ENCODE peak calls at places on chromosomes 12 and 14, in six cellular contexts. S is kidney epithelial cell, R is AG04449, J is prostate gland, X is GM06990, T is cardiac fibroblast. O is an unnamed sample.

GRCh38 chr14:92653162-92653651 is 95.2 kb downstream of the LGMN start:
- DNase-seq in X (no peak), R (no peak), T (no peak), S (no peak), J (no peak), O (no peak)

GRCh38 chr12:45232146-45232731 is 16.3 kb downstream of the ANO6 start:
- DNase-seq in X (no peak), S (no peak), J (no peak), R (no peak), T (peak; percentile 6), O (no peak)

GRCh38 chr14:105861985-105862465 is 335.6 kb downstream of the TMEM121 start:
- DNase-seq in J (no peak), T (no peak), S (no peak), R (no peak), X (peak; percentile 81), O (no peak)

GRCh38 chr12:51846911-51847829 is 1.3 kb downstream of the FIGNL2 start:
- DNase-seq in X (no peak), S (no peak), J (peak; percentile 34), T (no peak), R (no peak), O (no peak)

GRCh38 chr12:31850268-31850667 is 108.9 kb upstream of the RESF1 start:
- DNase-seq in J (no peak), R (no peak), X (no peak), S (no peak), T (no peak), O (no peak)

GRCh38 chr14:25090716-25091454 is 40.9 kb upstream of the STXBP6 start:
- DNase-seq in X (no peak), J (peak; percentile 71), R (no peak), T (peak; percentile 58), S (peak; percentile 57), O (peak; percentile 25)

GRCh38 chr12:1803736-1804135 is 16.6 kb upstream of the LRTM2 start:
- DNase-seq in S (no peak), R (no peak), X (no peak), T (no peak), J (no peak), O (no peak)

GRCh38 chr14:94601961-94602391 is 10.2 kb upstream of the SERPINA3 start:
- DNase-seq in R (peak; percentile 62), S (no peak), T (peak; percentile 95), X (no peak), J (peak; percentile 71), O (peak; percentile 37)

GRCh38 chr12:26226119-26226518 is 30.7 kb downstream of the SSPN start:
- DNase-seq in J (no peak), T (no peak), R (no peak), S (no peak), X (no peak), O (no peak)

GRCh38 chr12:28700161-28700560 is 448.9 kb upstream of the FAR2 start:
- DNase-seq in T (no peak), S (no peak), X (no peak), J (no peak), R (no peak), O (no peak)

GRCh38 chr12:94873368-94874085 is 130.0 kb downstream of the NDUFA12 start:
- DNase-seq in J (peak; percentile 35), X (peak; percentile 86), T (no peak), R (no peak), S (no peak), O (no peak)

GRCh38 chr12:122982494-122982850 is 2.0 kb downstream of the ARL6IP4 start:
- DNase-seq in R (no peak), T (no peak), J (no peak), S (no peak), X (no peak), O (no peak)
- H3K4me3 ChIP-seq in R (peak overlapping the region; percentile 87), T (peak overlapping the region; percentile 86), J (no peak overlapping the region), S (no peak overlapping the region), X (peak overlapping the region; percentile 79), O (no peak overlapping the region)

GRCh38 chr12:50060120-50060468 is 2.7 kb downstream of the ASIC1 start:
- DNase-seq in J (no peak), T (no peak), X (no peak), R (no peak), S (no peak), O (no peak)

GRCh38 chr12:50061946-50062725 is 4.7 kb downstream of the ASIC1 start:
- DNase-seq in X (no peak), T (no peak), J (no peak), R (no peak), S (no peak), O (no peak)

GRCh38 chr12:50065726-50066310 is 8.4 kb downstream of the ASIC1 start:
- DNase-seq in X (no peak), S (no peak), R (no peak), J (no peak), T (no peak), O (no peak)

GRCh38 chr12:50061172-50061571 is 3.8 kb downstream of the ASIC1 start:
- DNase-seq in T (no peak), J (no peak), S (no peak), R (no peak), X (no peak), O (no peak)

GRCh38 chr12:50062733-50063452 is 5.5 kb downstream of the ASIC1 start:
- DNase-seq in T (no peak), S (no peak), R (no peak), X (no peak), J (no peak), O (no peak)
- TF ChIP-seq CTCF in T (no peak), S (no peak), R (no peak), X (no peak), J (no peak), O (no peak)

GRCh38 chr12:6374028-6374780 is 1.2 kb downstream of the SCNN1A start:
- DNase-seq in X (no peak), R (no peak), T (no peak), J (no peak), S (no peak), O (no peak)
- H3K4me3 ChIP-seq in X (no peak overlapping the region), R (no peak overlapping the region), T (no peak overlapping the region), J (peak overlapping the region; percentile 14), S (peak overlapping the region; percentile 45), O (peak overlapping the region; percentile 87)

GRCh38 chr14:22231022-22231421 is 358.0 kb downstream of the DAD1 start:
- DNase-seq in T (no peak), S (no peak), J (no peak), X (no peak), R (no peak), O (no peak)

GRCh38 chr14:22227084-22227483 is 361.9 kb downstream of the DAD1 start:
- DNase-seq in J (no peak), T (no peak), X (no peak), R (no peak), S (no peak), O (no peak)

GRCh38 chr14:22230517-22230916 is 358.5 kb downstream of the DAD1 start:
- DNase-seq in S (no peak), J (no peak), X (no peak), R (no peak), T (no peak), O (no peak)

GRCh38 chr14:22225526-22226133 is 363.4 kb downstream of the DAD1 start:
- DNase-seq in R (peak; percentile 28), J (no peak), T (peak; percentile 61), S (no peak), X (no peak), O (no peak)

GRCh38 chr14:22226381-22226780 is 362.6 kb downstream of the DAD1 start:
- DNase-seq in T (peak; percentile 44), S (no peak), R (no peak), J (no peak), X (peak; percentile 6), O (no peak)
- TF ChIP-seq CTCF in T (no peak), S (peak; percentile 41), R (peak; percentile 5), J (no peak), X (peak; percentile 40), O (peak; percentile 71)

GRCh38 chr14:55578511-55578910 is 1.5 kb upstream of the KTN1 start:
- DNase-seq in X (no peak), S (no peak), T (no peak), R (no peak), J (no peak), O (no peak)
- H3K4me3 ChIP-seq in X (no peak overlapping the region), S (no peak overlapping the region), T (no peak overlapping the region), R (peak overlapping the region; percentile 86), J (no peak overlapping the region), O (peak overlapping the region; percentile 93)

GRCh38 chr12:128387811-128388422 is 120.9 kb downstream of the TMEM132C start:
- DNase-seq in T (peak; percentile 1), R (no peak), S (no peak), X (peak; percentile 4), J (no peak), O (no peak)
- TF ChIP-seq CTCF in T (peak; percentile 29), R (peak; percentile 2), S (peak; percentile 55), X (peak; percentile 53), J (peak; percentile 37), O (peak; percentile 39)

GRCh38 chr14:91453744-91454143 is 36.1 kb upstream of the CCDC88C start:
- DNase-seq in R (no peak), S (no peak), X (no peak), T (no peak), J (no peak), O (no peak)

GRCh38 chr14:91456283-91456682 is 38.7 kb upstream of the CCDC88C start:
- DNase-seq in X (no peak), R (no peak), S (no peak), J (no peak), T (no peak), O (no peak)

GRCh38 chr14:91458612-91459011 is 41.0 kb upstream of the CCDC88C start:
- DNase-seq in R (no peak), S (no peak), X (no peak), J (no peak), T (no peak), O (no peak)

GRCh38 chr14:91454580-91454979 is 37.0 kb upstream of the CCDC88C start:
- DNase-seq in J (no peak), R (no peak), X (no peak), S (no peak), T (no peak), O (no peak)

DNA sequence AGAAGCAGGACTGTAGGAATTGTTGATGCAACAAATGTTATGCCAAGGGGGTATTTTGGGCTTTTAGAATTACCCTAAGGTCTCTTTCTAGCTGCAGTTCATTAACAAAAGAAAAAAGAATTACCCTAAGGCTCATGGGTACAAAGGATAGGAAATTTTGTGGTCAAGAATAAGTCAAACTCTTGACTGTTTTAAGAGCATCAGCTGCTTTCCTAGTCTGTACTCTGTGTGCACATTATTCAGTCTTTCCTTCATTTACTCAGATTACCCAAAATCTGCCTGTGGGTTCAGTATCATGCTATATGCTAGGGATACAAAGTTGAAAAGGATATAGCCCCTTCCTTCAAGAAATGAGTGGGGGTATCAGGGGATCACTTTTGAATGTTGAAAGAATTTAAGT is 36.5 kb upstream of the CCDC88C start:
- DNase-seq in S (no peak), R (no peak), X (no peak), T (no peak), J (no peak), O (no peak)
- H3K4me3 ChIP-seq in S (no peak overlapping the region), R (no peak overlapping the region), X (no peak overlapping the region), T (no peak overlapping the region), J (no peak overlapping the region), O (no peak overlapping the region)

DNA sequence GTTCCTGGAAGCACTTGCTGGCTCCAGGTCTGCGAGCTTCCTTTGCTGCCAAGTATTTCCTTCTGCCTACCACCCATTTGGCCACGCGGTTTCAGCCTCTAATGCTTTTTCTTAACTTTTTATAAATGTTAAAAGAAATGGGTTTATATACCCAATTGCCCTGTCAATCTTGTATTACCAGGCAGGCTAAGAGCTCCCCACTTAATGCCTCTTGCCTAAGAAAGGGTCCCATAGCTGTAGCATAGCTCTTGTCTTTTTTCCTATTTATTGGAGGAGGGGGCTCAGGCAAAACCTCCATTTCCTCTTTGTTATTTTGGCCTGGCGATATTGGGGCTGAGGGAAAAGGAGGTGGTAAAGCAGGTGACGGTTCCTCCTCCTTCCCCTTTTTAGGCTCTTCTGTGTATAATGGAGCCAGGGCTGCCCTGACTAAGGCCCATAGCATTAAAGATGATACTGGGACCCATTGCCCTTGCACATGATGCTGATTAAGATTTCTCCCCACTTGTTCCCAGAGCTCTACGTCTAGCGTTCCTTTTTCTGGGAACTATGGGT is 21.6 kb upstream of the BLTP3B start:
- DNase-seq in T (no peak), X (no peak), J (no peak), R (no peak), S (no peak), O (no peak)
- TF ChIP-seq CTCF in T (no peak), X (no peak), J (no peak), R (no peak), S (no peak), O (no peak)

O was measured in epithelial cell of proximal tubule.